ENCODE peak calls at places on chromosome 18, in six cellular contexts. X is fibroblast of villous mesenchyme, V is dorsolateral prefrontal cortex, Z is cardiac fibroblast, T is IMR-90, S is uterus. U is an unnamed sample.

GRCh38 chr18:9707381-9708056 is 582 bp upstream of the RAB31 start:
- DNase-seq in T (peak), V (no peak), S (peak), Z (peak), X (peak), U (peak)

GRCh38 chr18:39453882-39454281 is 1888.3 kb upstream of the CELF4 start:
- DNase-seq in X (peak), Z (peak), S (no peak), V (no peak), T (peak), U (peak)

GRCh38 chr18:12307871-12308385 is at the start of gene TUBB6:
- DNase-seq in V (no peak), Z (peak), T (peak), X (peak), S (peak), U (peak)

GRCh38 chr18:62372156-62372555 is 47.0 kb downstream of the TNFRSF11A start:
- DNase-seq in X (no peak), S (no peak), Z (no peak), V (no peak), T (no peak), U (no peak)

GRCh38 chr18:69085933-69086332 is 288.1 kb downstream of the CCDC102B start:
- DNase-seq in Z (no peak), V (no peak), T (no peak), X (no peak), S (no peak), U (no peak)

GRCh38 chr18:80076379-80076778 is 32.7 kb upstream of the ADNP2 start:
- DNase-seq in T (no peak), X (no peak), S (no peak), Z (no peak), V (no peak), U (no peak)

GRCh38 chr18:9095297-9096012 is 7.0 kb upstream of the NDUFV2 start:
- DNase-seq in X (peak), V (no peak), S (no peak), Z (peak), T (peak), U (no peak)

GRCh38 chr18:13570216-13570615 is 156.1 kb downstream of the FAM210A start:
- DNase-seq in V (no peak), Z (no peak), X (no peak), T (no peak), S (no peak), U (no peak)

GRCh38 chr18:51211552-51211951 is 14.1 kb upstream of the MEX3C start:
- DNase-seq in X (peak), T (peak), Z (peak), V (no peak), S (no peak), U (peak)

GRCh38 chr18:77076111-77076510 is 56.5 kb downstream of the MBP start:
- DNase-seq in Z (no peak), V (no peak), X (no peak), T (no peak), S (no peak), U (no peak)

GRCh38 chr18:47265197-47265596 is 13.7 kb upstream of the SKOR2 start:
- DNase-seq in X (peak), T (peak), S (no peak), Z (peak), V (no peak), U (peak)

GRCh38 chr18:31245820-31246219 is 72.1 kb upstream of the DSG1 start:
- DNase-seq in V (no peak), S (no peak), Z (no peak), X (no peak), T (no peak), U (no peak)

GRCh38 chr18:79979843-79980242 is 8.5 kb downstream of the TXNL4A start:
- DNase-seq in Z (no peak), V (no peak), S (no peak), X (no peak), T (no peak), U (no peak)

GRCh38 chr18:40911582-40912254 is 1043.3 kb upstream of the PIK3C3 start:
- DNase-seq in T (peak), X (peak), V (no peak), S (no peak), Z (peak), U (peak)

GRCh38 chr18:9135912-9136314 is 668 bp upstream of the ANKRD12 start:
- DNase-seq in T (peak), X (no peak), V (no peak), Z (no peak), S (no peak), U (no peak)

GRCh38 chr18:5510109-5510846 is 33.5 kb downstream of the EPB41L3 start:
- DNase-seq in Z (peak), T (peak), S (no peak), V (no peak), X (no peak), U (no peak)

GRCh38 chr18:34771958-34772357 is 61.9 kb downstream of the DTNA start:
- DNase-seq in X (peak), S (no peak), V (no peak), Z (peak), T (peak), U (peak)

GRCh38 chr18:500556-501405 is at the start of gene COLEC12:
- DNase-seq in X (peak), S (peak), T (no peak), Z (no peak), V (peak), U (peak)

GRCh38 chr18:64513401-64513800 is 364.5 kb upstream of the LINC00305 start:
- DNase-seq in T (no peak), X (no peak), S (no peak), V (no peak), Z (no peak), U (no peak)

GRCh38 chr18:25650201-25650941 is 298.4 kb upstream of the ZNF521 start:
- DNase-seq in Z (peak), S (no peak), T (peak), V (no peak), X (peak), U (peak)

GRCh38 chr18:29225351-29225750 is 1048.4 kb upstream of the CDH2 start:
- DNase-seq in V (no peak), Z (peak), S (no peak), T (peak), X (no peak), U (peak)

GRCh38 chr18:43277164-43277600 is at the start of gene SYT4:
- DNase-seq in X (peak), T (peak), S (peak), Z (peak), V (peak), U (peak)

GRCh38 chr18:36329684-36330434 is 32.3 kb downstream of the FHOD3 start:
- DNase-seq in V (no peak), X (no peak), T (peak), S (no peak), Z (peak), U (no peak)

GRCh38 chr18:44033144-44033543 is 647.5 kb upstream of the SETBP1 start:
- DNase-seq in T (no peak), Z (no peak), X (no peak), S (no peak), V (no peak), U (no peak)

GRCh38 chr18:13703899-13704298 is 22.5 kb downstream of the FAM210A start:
- DNase-seq in V (no peak), Z (peak), X (no peak), S (no peak), T (peak), U (no peak)

GRCh38 chr18:7897119-7897518 is 330.0 kb downstream of the PTPRM start:
- DNase-seq in T (no peak), S (no peak), V (no peak), Z (peak), X (no peak), U (peak)
- H3K4me3 ChIP-seq in T (no peak), S (no peak), V (no peak), Z (no peak), X (no peak), U (no peak)

DNA sequence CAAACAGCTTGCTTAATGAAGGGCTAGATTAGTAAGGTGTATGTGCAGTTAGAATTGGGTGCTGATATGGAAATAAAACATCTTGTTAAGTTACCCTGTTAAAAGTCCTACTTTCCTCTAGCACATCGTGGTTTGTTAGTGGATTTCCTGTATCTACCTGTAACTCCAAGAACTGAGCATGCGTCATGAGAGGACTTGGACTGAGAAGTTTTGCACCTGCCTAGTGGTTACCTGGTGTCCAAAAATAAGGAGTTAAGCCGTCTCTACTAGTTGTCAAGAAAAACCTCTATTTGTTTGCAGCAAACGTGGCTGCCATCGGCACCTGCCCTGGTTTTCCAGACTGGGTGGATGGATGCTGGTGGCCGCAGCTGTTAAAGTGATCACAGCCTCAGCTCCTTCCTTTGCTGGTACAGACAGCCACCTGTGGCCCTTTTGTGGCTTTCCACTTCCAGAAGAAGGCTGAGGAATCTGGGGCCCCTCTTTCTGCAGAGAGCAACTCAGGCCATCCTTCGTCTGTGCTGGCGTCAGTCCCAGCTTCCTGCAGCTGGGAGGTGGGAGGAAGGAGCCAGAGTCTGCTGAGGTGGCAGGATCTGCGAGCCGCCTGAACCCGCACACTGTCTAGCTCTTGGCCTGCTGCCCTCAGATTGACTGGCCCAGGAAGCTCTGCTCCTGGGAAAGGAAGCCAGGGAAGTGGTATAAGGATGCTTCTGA is 56.8 kb downstream of the CABLES1 start:
- DNase-seq in T (peak), Z (peak), X (peak), V (peak), S (peak), U (peak)
- H3K4me3 ChIP-seq in T (no peak), Z (no peak), X (no peak), V (no peak), S (no peak), U (no peak)

DNA sequence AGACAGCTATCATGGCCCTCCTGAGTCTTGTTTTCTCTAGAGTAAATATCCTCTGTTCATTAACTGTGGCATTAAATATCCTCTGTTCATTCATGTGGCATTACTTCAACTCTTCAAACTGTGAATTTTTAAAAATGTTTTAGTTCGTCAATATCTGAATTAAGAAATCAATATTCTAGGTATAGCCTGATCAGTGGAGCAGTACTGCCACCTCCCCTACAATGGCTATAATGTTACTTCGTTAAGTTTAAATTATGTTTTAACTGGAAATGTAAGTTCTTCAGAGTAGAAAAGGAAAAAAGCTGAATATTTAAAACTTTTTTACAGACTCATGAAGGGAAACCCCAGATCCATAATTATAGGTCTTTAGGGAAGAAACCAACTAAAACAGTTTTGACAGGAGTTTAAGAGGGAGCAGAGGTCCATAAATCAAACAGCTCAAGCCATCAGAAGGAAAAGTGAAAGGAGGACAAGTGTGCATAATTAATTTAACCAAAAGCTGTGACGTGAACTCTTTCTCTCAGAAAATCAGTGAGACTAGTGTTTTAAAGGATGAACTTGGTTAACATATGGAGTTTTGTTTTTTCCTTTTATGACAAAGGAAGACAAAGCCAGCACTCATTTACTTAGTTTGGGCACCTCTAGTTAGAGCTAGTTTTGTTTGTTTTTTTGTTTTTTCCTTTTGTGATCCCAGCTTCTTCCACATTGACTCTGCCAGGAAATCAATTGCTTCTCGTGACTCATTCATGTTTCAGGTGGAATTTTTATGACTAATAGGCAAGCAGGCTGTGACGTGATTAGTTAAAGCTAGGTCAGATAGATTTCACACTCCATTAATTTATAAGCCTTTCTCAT is 44.9 kb downstream of the RBBP8 start:
- DNase-seq in Z (peak), S (no peak), V (no peak), X (peak), T (peak), U (peak)
- H3K4me3 ChIP-seq in Z (no peak), S (no peak), V (no peak), X (no peak), T (no peak), U (no peak)

DNA sequence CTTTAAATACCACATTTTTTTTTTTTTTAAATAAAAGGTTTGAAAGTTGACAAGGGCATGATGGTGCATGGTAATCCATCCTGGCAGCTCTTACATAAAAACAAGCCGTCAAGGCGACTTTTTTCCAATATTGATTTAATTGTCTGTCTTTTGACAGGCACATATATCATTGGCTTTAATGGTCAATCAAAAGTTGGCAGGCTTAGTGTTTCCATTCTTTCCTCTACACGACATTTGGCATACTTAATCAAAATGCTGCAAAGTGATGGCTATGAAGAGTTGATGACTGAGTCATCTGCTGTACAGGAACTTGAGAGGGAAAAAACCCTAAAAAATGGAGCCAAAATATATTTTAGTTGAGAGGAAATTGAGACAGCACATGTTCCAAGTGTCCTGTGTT is 3.0 kb downstream of the TSHZ1 start:
- DNase-seq in V (no peak), S (no peak), T (peak), X (peak), Z (peak), U (peak)
- H3K4me3 ChIP-seq in V (peak), S (no peak), T (no peak), X (peak), Z (no peak), U (peak)

GRCh38 chr18:59420244-59420643 is 61.2 kb upstream of the LMAN1 start:
- DNase-seq in X (peak), S (no peak), V (no peak), T (no peak), Z (no peak), U (no peak)
- H3K4me3 ChIP-seq in X (no peak), S (no peak), V (no peak), T (no peak), Z (no peak), U (no peak)

GRCh38 chr18:45772081-45772480 is 48.1 kb downstream of the SLC14A1 start:
- DNase-seq in X (no peak), Z (no peak), S (no peak), V (no peak), T (no peak), U (no peak)
- H3K4me3 ChIP-seq in X (no peak), Z (no peak), S (no peak), V (no peak), T (no peak), U (no peak)

GRCh38 chr18:55337153-55337552 is 250.8 kb downstream of the TCF4 start:
- DNase-seq in Z (no peak), V (no peak), S (no peak), T (no peak), X (no peak), U (no peak)
- H3K4me3 ChIP-seq in Z (no peak), V (peak), S (no peak), T (no peak), X (no peak), U (no peak)

DNA sequence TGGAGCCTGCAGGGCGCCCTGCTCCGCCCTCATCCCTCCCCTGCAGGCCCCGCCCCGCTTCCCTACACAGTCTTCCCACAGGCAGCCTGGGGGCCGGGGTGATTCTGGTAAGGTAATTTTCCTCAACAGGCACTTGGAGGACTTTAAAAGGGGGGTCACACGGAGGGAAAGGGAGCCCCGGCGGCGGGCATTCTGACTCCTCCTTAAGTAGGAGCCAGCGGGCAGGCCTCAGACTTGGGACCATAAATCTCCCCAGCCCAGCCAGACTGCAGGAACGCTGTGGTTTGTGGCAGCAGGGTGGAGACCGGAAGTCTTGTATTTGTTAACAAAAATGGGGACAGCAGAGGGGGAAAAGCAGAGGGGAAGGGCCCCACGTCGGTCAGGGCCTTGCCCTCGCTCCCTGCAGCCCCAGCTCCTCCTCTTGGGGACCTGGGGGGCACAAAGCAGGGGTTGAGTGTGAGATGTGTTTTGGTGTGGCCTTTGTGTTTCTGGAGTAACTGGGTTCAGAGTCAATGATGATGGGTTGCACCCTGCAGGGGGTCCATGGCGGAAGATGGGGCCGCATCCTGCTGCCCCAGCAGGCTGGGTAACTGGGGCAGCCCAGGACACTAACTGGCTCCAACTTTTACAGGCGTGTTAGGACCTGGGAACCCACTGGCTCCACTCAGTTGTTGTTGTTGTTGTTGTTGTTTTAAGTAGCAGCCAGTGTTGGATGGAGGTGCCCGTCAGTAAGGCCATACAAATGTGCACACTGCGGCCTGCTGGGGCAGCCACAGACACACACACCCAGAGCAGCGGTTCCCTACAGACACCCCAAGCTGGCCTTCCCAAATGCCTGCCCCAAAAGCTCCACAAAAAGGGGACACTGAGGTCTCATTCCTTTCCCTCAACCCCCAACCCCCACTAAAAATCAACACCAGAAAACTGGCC is 27.7 kb downstream of the SMAD7 start:
- DNase-seq in X (peak), V (peak), S (peak), T (peak), Z (peak), U (peak)
- H3K4me3 ChIP-seq in X (peak), V (peak), S (peak), T (no peak), Z (peak), U (peak)

GRCh38 chr18:21443776-21444464 is 156.6 kb downstream of the ESCO1 start:
- DNase-seq in T (no peak), V (no peak), S (no peak), X (no peak), Z (no peak), U (peak)
- H3K4me3 ChIP-seq in T (no peak), V (no peak), S (no peak), X (no peak), Z (no peak), U (no peak)

DNA sequence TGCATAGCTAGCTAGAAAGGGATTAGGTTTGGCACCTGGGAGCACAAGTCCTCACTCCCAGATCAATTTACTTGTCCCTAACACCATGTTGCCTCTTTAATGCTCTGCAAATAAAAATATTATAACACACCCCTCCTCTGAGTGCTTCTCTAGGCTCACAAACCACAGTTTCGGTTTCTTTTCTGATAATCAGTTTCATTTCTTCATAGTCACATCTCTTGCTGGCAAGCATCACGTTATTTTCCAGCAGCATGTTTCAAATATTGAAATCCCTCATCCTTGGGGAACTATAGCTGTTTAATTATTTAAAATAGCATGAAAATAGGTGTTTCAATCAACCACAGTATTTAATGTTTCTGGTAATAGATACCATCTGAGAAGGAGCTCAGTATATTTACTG is 13.9 kb upstream of the SMCHD1 start:
- DNase-seq in V (no peak), X (peak), T (peak), S (no peak), Z (peak), U (no peak)
- H3K4me3 ChIP-seq in V (no peak), X (peak), T (no peak), S (no peak), Z (no peak), U (peak)